ENCODE peak calls at places on chromosome 9, in eight cellular contexts. A is HS-5, Q is pancreas, W is coronary artery, H is Calu3, K is fibroblast of lung, N is kidney tubule cell, M is PC-3. R is an unnamed sample.

GRCh38 chr9:8869812-8870211 is 1070.2 kb upstream of the DMAC1 start:
- DNase-seq in A (no peak), Q (no peak), W (no peak), H (no peak), K (no peak), N (no peak), M (no peak), R (no peak)

GRCh38 chr9:126489604-126490593 is 123.8 kb upstream of the LMX1B start:
- DNase-seq in A (no peak), Q (no peak), W (no peak), H (no peak), K (no peak), N (no peak), M (no peak), R (no peak)

GRCh38 chr9:130701059-130702022 is 7.8 kb downstream of the EXOSC2 start:
- DNase-seq in A (no peak), Q (peak; percentile 89), W (no peak), H (peak; percentile 75), K (peak; percentile 91), N (peak; percentile 71), M (peak; percentile 62), R (peak; percentile 66)

GRCh38 chr9:109307380-109308240 is 13.2 kb downstream of the EPB41L4B start:
- DNase-seq in A (no peak), Q (no peak), W (no peak), H (no peak), K (no peak), N (peak; percentile 63), M (peak; percentile 78), R (no peak)

GRCh38 chr9:114894801-114895433 is 35.5 kb downstream of the TNFSF8 start:
- DNase-seq in A (peak; percentile 97), Q (no peak), W (no peak), H (peak; percentile 40), K (peak; percentile 97), N (peak; percentile 96), M (peak; percentile 82), R (no peak)

GRCh38 chr9:99753436-99753835 is 68.2 kb upstream of the NR4A3 start:
- DNase-seq in A (no peak), Q (no peak), W (no peak), H (no peak), K (no peak), N (peak; percentile 90), M (peak; percentile 37), R (no peak)

GRCh38 chr9:122387526-122387925 is 16.7 kb downstream of the PTGS1 start:
- DNase-seq in A (no peak), Q (no peak), W (peak; percentile 35), H (no peak), K (no peak), N (no peak), M (no peak), R (no peak)

GRCh38 chr9:33229359-33230120 is 10.4 kb upstream of the SPINK4 start:
- DNase-seq in A (no peak), Q (peak; percentile 83), W (no peak), H (peak; percentile 91), K (no peak), N (peak; percentile 88), M (peak; percentile 96), R (no peak)

GRCh38 chr9:138057726-138058125 is 180.1 kb downstream of the CACNA1B start:
- DNase-seq in A (no peak), Q (peak; percentile 9), W (no peak), H (no peak), K (no peak), N (no peak), M (no peak), R (no peak)

GRCh38 chr9:87498046-87498815 is 564 bp downstream of the DAPK1 start:
- DNase-seq in A (no peak), Q (peak; percentile 81), W (no peak), H (peak; percentile 51), K (peak; percentile 27), N (peak; percentile 70), M (no peak), R (peak; percentile 69)

GRCh38 chr9:122822958-122823357 is 5.4 kb downstream of the PDCL start:
- DNase-seq in A (no peak), Q (no peak), W (no peak), H (no peak), K (no peak), N (no peak), M (no peak), R (no peak)

GRCh38 chr9:85858351-85858750 is 82.6 kb upstream of the NAA35 start:
- DNase-seq in A (no peak), Q (no peak), W (no peak), H (no peak), K (no peak), N (no peak), M (no peak), R (no peak)

GRCh38 chr9:137295313-137296213 is 6.5 kb downstream of the NRARP start:
- DNase-seq in A (no peak), Q (peak; percentile 86), W (no peak), H (peak; percentile 71), K (no peak), N (peak; percentile 37), M (peak; percentile 41), R (peak; percentile 84)

GRCh38 chr9:113511047-113511521 is 47.6 kb downstream of the RGS3 start:
- DNase-seq in A (no peak), Q (peak; percentile 82), W (no peak), H (peak; percentile 9), K (no peak), N (peak; percentile 73), M (no peak), R (no peak)

GRCh38 chr9:113511856-113512761 is 48.6 kb downstream of the RGS3 start:
- DNase-seq in A (peak; percentile 38), Q (peak; percentile 45), W (no peak), H (no peak), K (peak; percentile 22), N (peak; percentile 74), M (no peak), R (no peak)